ENCODE peak calls at places on chromosomes 13 and 19, in six cellular contexts. One of them, this sample, is unnamed.

GRCh38 chr19:52898101-52898500 is 666 bp upstream of the ZNF320 start:
- DNase-seq in IMR-90: no peak
- DNase-seq in AG09309: no peak
- DNase-seq in neural crest cell: peak
- DNase-seq in CD4-positive, alpha-beta T cell: no peak
- DNase-seq in endothelial cell: peak
- DNase-seq in this sample: peak

GRCh38 chr19:12793290-12794195 is 2.3 kb downstream of the JUNB start:
- DNase-seq in IMR-90: peak
- DNase-seq in AG09309: no peak
- DNase-seq in neural crest cell: peak
- DNase-seq in CD4-positive, alpha-beta T cell: peak
- DNase-seq in endothelial cell: peak
- DNase-seq in this sample: peak

GRCh38 chr13:27065582-27065981 is 106.0 kb downstream of the USP12 start:
- DNase-seq in IMR-90: no peak
- DNase-seq in AG09309: no peak
- DNase-seq in neural crest cell: no peak
- DNase-seq in CD4-positive, alpha-beta T cell: no peak
- DNase-seq in endothelial cell: no peak
- DNase-seq in this sample: no peak

GRCh38 chr19:35328851-35329285 is at the start of gene CD22:
- DNase-seq in IMR-90: no peak
- DNase-seq in AG09309: no peak
- DNase-seq in neural crest cell: no peak
- DNase-seq in CD4-positive, alpha-beta T cell: no peak
- DNase-seq in endothelial cell: no peak
- DNase-seq in this sample: no peak

GRCh38 chr13:114026128-114026880 is 52.4 kb upstream of the C13orf46 start:
- DNase-seq in IMR-90: no peak
- DNase-seq in AG09309: no peak
- DNase-seq in neural crest cell: no peak
- DNase-seq in CD4-positive, alpha-beta T cell: no peak
- DNase-seq in endothelial cell: no peak
- DNase-seq in this sample: peak

GRCh38 chr13:75334634-75335447 is 147.1 kb downstream of the TBC1D4 start:
- DNase-seq in IMR-90: no peak
- DNase-seq in AG09309: no peak
- DNase-seq in neural crest cell: no peak
- DNase-seq in CD4-positive, alpha-beta T cell: no peak
- DNase-seq in endothelial cell: no peak
- DNase-seq in this sample: no peak

GRCh38 chr19:39913682-39914333 is 20.6 kb downstream of the FCGBP start:
- DNase-seq in IMR-90: no peak
- DNase-seq in AG09309: no peak
- DNase-seq in neural crest cell: no peak
- DNase-seq in CD4-positive, alpha-beta T cell: no peak
- DNase-seq in endothelial cell: no peak
- DNase-seq in this sample: no peak

GRCh38 chr19:58218899-58219298 is 9.8 kb upstream of the ZNF544 start:
- DNase-seq in IMR-90: no peak
- DNase-seq in AG09309: no peak
- DNase-seq in neural crest cell: no peak
- DNase-seq in CD4-positive, alpha-beta T cell: no peak
- DNase-seq in endothelial cell: peak
- DNase-seq in this sample: peak

GRCh38 chr13:72383646-72384045 is 343.8 kb downstream of the MZT1 start:
- DNase-seq in IMR-90: no peak
- DNase-seq in AG09309: no peak
- DNase-seq in neural crest cell: no peak
- DNase-seq in CD4-positive, alpha-beta T cell: no peak
- DNase-seq in endothelial cell: no peak
- DNase-seq in this sample: no peak

GRCh38 chr13:85366759-85367417 is 432.3 kb downstream of the SLITRK6 start:
- DNase-seq in IMR-90: peak
- DNase-seq in AG09309: no peak
- DNase-seq in neural crest cell: no peak
- DNase-seq in CD4-positive, alpha-beta T cell: no peak
- DNase-seq in endothelial cell: no peak
- DNase-seq in this sample: no peak

GRCh38 chr19:41531438-41532311 is 44.3 kb upstream of the CEACAM21 start:
- DNase-seq in IMR-90: peak
- DNase-seq in AG09309: no peak
- DNase-seq in neural crest cell: no peak
- DNase-seq in CD4-positive, alpha-beta T cell: peak
- DNase-seq in endothelial cell: peak
- DNase-seq in this sample: no peak

GRCh38 chr13:40221460-40222201 is 444.8 kb downstream of the FOXO1 start:
- DNase-seq in IMR-90: no peak
- DNase-seq in AG09309: peak
- DNase-seq in neural crest cell: no peak
- DNase-seq in CD4-positive, alpha-beta T cell: no peak
- DNase-seq in endothelial cell: no peak
- DNase-seq in this sample: no peak

GRCh38 chr13:74158606-74159352 is 24.6 kb upstream of the KLF12 start:
- DNase-seq in IMR-90: no peak
- DNase-seq in AG09309: no peak
- DNase-seq in neural crest cell: no peak
- DNase-seq in CD4-positive, alpha-beta T cell: no peak
- DNase-seq in endothelial cell: no peak
- DNase-seq in this sample: no peak

GRCh38 chr19:4448147-4448985 is 9.2 kb downstream of the UBXN6 start:
- DNase-seq in IMR-90: no peak
- DNase-seq in AG09309: no peak
- DNase-seq in neural crest cell: no peak
- DNase-seq in CD4-positive, alpha-beta T cell: no peak
- DNase-seq in endothelial cell: no peak
- DNase-seq in this sample: no peak

GRCh38 chr19:55355213-55355821 is 798 bp upstream of the COX6B2 start:
- DNase-seq in IMR-90: no peak
- DNase-seq in AG09309: no peak
- DNase-seq in neural crest cell: no peak
- DNase-seq in CD4-positive, alpha-beta T cell: no peak
- DNase-seq in endothelial cell: no peak
- DNase-seq in this sample: no peak

GRCh38 chr19:7366701-7367420 is 18.1 kb downstream of the ARHGEF18 start:
- DNase-seq in IMR-90: peak
- DNase-seq in AG09309: no peak
- DNase-seq in neural crest cell: no peak
- DNase-seq in CD4-positive, alpha-beta T cell: no peak
- DNase-seq in endothelial cell: no peak
- DNase-seq in this sample: no peak

GRCh38 chr13:72229067-72229466 is 362.1 kb upstream of the DACH1 start:
- DNase-seq in IMR-90: no peak
- DNase-seq in AG09309: no peak
- DNase-seq in neural crest cell: no peak
- DNase-seq in CD4-positive, alpha-beta T cell: no peak
- DNase-seq in endothelial cell: no peak
- DNase-seq in this sample: no peak

DNA sequence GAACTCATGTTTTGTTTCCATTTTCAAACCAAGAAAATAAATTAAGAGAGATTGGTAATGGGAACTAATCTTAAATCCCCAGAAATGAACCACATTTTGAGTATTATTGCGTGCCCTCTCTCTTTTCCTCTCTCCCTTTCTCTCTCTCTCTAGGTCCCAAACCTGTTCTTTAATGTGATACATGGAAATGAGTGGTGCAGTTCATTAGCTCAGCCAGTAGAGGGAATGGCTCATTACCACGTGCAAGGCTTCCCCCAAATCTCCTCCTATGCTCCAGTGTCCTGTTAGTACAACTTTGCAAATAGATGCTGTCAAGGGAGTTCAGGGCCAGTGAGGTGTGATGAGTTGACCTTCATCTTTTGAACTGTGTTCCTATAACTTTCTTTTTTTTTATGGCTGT is 178.4 kb downstream of the FGF9 start:
- DNase-seq in IMR-90: peak
- DNase-seq in AG09309: no peak
- DNase-seq in neural crest cell: no peak
- DNase-seq in CD4-positive, alpha-beta T cell: no peak
- DNase-seq in endothelial cell: peak
- DNase-seq in this sample: no peak
- TF ChIP-seq CTCF in IMR-90: peak
- TF ChIP-seq CTCF in AG09309: no peak
- TF ChIP-seq CTCF in neural crest cell: peak
- TF ChIP-seq CTCF in CD4-positive, alpha-beta T cell: peak
- TF ChIP-seq CTCF in endothelial cell: peak
- TF ChIP-seq CTCF in this sample: peak

GRCh38 chr19:861756-862528 is 2.5 kb downstream of the CFD start:
- DNase-seq in IMR-90: no peak
- DNase-seq in AG09309: no peak
- DNase-seq in neural crest cell: peak
- DNase-seq in CD4-positive, alpha-beta T cell: peak
- DNase-seq in endothelial cell: no peak
- DNase-seq in this sample: peak
- TF ChIP-seq CTCF in IMR-90: no peak
- TF ChIP-seq CTCF in AG09309: no peak
- TF ChIP-seq CTCF in neural crest cell: peak
- TF ChIP-seq CTCF in CD4-positive, alpha-beta T cell: no peak
- TF ChIP-seq CTCF in endothelial cell: no peak
- TF ChIP-seq CTCF in this sample: no peak

GRCh38 chr13:105144020-105144419 is 1391.4 kb downstream of the EFNB2 start:
- DNase-seq in IMR-90: no peak
- DNase-seq in AG09309: no peak
- DNase-seq in neural crest cell: no peak
- DNase-seq in CD4-positive, alpha-beta T cell: no peak
- DNase-seq in endothelial cell: no peak
- DNase-seq in this sample: no peak
- TF ChIP-seq CTCF in IMR-90: no peak
- TF ChIP-seq CTCF in AG09309: no peak
- TF ChIP-seq CTCF in neural crest cell: no peak
- TF ChIP-seq CTCF in CD4-positive, alpha-beta T cell: no peak
- TF ChIP-seq CTCF in endothelial cell: no peak
- TF ChIP-seq CTCF in this sample: no peak

GRCh38 chr13:46996316-46996715 is 99.5 kb upstream of the HTR2A start:
- DNase-seq in IMR-90: no peak
- DNase-seq in AG09309: no peak
- DNase-seq in neural crest cell: no peak
- DNase-seq in CD4-positive, alpha-beta T cell: no peak
- DNase-seq in endothelial cell: no peak
- DNase-seq in this sample: no peak

GRCh38 chr13:46994492-46994891 is 97.6 kb upstream of the HTR2A start:
- DNase-seq in IMR-90: no peak
- DNase-seq in AG09309: no peak
- DNase-seq in neural crest cell: no peak
- DNase-seq in CD4-positive, alpha-beta T cell: no peak
- DNase-seq in endothelial cell: no peak
- DNase-seq in this sample: no peak

GRCh38 chr13:46995874-46996273 is 99.0 kb upstream of the HTR2A start:
- DNase-seq in IMR-90: no peak
- DNase-seq in AG09309: no peak
- DNase-seq in neural crest cell: no peak
- DNase-seq in CD4-positive, alpha-beta T cell: no peak
- DNase-seq in endothelial cell: no peak
- DNase-seq in this sample: no peak

DNA sequence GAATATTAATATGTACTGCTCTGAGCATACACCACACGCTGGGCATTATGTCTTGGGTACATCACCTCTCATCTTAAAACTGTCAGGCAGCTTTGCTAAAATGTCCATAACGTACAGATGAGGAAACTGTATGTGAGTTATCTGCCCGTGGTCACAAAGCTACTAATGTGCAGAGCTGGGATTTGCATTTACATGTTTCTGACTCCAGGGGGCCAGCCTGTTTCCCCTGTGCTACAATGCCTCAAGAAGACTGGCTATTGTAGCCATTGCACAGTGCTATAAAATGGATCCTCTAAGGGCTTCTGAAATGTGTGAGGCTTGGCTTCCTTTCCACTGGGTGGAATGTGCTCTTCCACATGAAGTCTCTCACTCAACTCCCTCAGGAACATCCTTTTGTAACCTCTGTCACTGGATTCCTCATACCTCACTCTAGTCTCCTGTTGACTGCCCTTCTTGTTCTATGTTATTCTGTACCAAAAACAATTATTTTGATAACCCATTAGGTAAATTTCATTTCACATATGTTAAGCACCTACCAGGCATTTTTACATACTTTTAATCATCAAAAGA is 95.6 kb upstream of the HTR2A start:
- DNase-seq in IMR-90: no peak
- DNase-seq in AG09309: no peak
- DNase-seq in neural crest cell: no peak
- DNase-seq in CD4-positive, alpha-beta T cell: no peak
- DNase-seq in endothelial cell: peak
- DNase-seq in this sample: no peak
- TF ChIP-seq CTCF in IMR-90: peak
- TF ChIP-seq CTCF in AG09309: peak
- TF ChIP-seq CTCF in neural crest cell: peak
- TF ChIP-seq CTCF in CD4-positive, alpha-beta T cell: no peak
- TF ChIP-seq CTCF in endothelial cell: peak
- TF ChIP-seq CTCF in this sample: peak

DNA sequence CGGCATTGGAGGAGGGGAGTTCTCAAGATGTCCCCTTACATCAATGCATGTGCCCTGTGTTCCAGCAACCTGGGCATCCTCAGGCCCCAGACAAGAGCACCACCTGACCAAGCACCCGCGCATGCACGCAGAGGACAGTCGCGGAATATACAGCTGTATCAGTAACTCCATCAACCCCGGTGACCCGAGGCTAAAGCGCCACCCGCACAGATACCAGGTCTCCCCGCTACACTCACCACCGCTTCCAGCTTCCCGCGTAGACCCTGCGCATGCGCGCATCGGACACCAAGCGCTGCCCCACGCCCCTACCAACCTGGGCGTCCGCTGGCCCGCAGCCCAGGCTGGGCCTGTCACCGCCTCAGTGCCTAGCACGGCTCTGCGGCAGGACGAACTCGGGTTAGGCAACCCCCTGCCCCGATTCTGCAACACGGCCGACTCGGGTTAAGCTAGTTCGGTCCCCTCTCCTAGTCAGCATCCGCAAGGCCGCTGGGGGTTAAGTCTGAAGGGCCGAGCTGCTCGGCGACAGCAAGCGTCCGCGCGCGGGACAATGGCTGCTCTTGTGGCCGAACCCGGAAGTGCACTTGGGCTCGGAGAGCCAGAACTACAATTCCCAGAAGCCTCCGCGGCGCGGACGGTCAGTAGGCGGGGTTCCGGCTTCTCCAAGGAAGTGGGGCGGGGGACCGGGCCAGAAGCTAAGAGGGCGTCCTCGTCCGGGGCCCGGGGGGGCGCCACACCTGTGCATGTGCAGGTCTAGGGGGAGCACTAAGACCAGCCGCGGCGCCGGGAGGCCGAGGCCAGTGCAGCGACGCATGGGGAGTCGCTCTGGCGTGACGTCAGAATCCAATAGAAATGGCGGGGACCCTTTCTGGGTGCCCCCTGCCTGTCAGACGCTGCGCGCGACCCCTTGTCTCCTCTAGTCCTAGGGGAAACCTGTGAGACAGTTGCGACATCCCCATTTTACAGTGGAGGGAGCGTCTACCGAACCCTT is at the start of gene ZNF180:
- DNase-seq in IMR-90: peak
- DNase-seq in AG09309: peak
- DNase-seq in neural crest cell: peak
- DNase-seq in CD4-positive, alpha-beta T cell: peak
- DNase-seq in endothelial cell: peak
- DNase-seq in this sample: peak
- TF ChIP-seq CTCF in IMR-90: peak
- TF ChIP-seq CTCF in AG09309: peak
- TF ChIP-seq CTCF in neural crest cell: peak
- TF ChIP-seq CTCF in CD4-positive, alpha-beta T cell: peak
- TF ChIP-seq CTCF in endothelial cell: peak
- TF ChIP-seq CTCF in this sample: peak

This sample was measured in glutamatergic neuron.